ENCODE peak calls at places on chromosomes 13 and 19, in eight cellular contexts. A is right cardiac atrium, Y is right lobe of liver, C is SK-N-MC, X is brain microvascular endothelial cell, H is psoas muscle, T is lung, L is RWPE1. F is an unnamed sample.

GRCh38 chr19:13398780-13399726 is 107.2 kb downstream of the CACNA1A start:
- DNase-seq in T (no peak), A (peak), Y (no peak), C (no peak), X (peak), L (peak), H (no peak), F (peak)

GRCh38 chr19:6278740-6279619 is 795 bp downstream of the MLLT1 start:
- DNase-seq in T (no peak), H (no peak), C (no peak), X (no peak), A (peak), Y (peak), L (no peak), F (no peak)

GRCh38 chr13:75635101-75635620 is 969 bp upstream of the LMO7 start:
- DNase-seq in C (no peak), X (no peak), A (no peak), L (no peak), H (no peak), T (no peak), Y (no peak), F (no peak)

GRCh38 chr13:100175078-100175802 is 86.3 kb downstream of the PCCA start:
- DNase-seq in H (no peak), L (no peak), A (no peak), C (no peak), X (no peak), T (no peak), Y (no peak), F (no peak)

GRCh38 chr13:113970810-113971470 is 2.9 kb downstream of the C13orf46 start:
- DNase-seq in C (no peak), A (peak), X (no peak), L (peak), T (peak), H (peak), Y (peak), F (peak)

GRCh38 chr13:29594310-29594709 is 1.2 kb downstream of the SLC7A1 start:
- DNase-seq in T (no peak), A (peak), Y (no peak), H (no peak), L (peak), C (no peak), X (peak), F (peak)

GRCh38 chr19:15213715-15214381 is 13.1 kb upstream of the NOTCH3 start:
- DNase-seq in A (peak), H (peak), C (no peak), Y (no peak), X (peak), T (no peak), L (no peak), F (no peak)

GRCh38 chr13:44117351-44117750 is 237.6 kb downstream of the LACC1 start:
- DNase-seq in C (peak), L (no peak), T (no peak), A (no peak), H (no peak), X (no peak), Y (no peak), F (no peak)

GRCh38 chr13:109789262-109789661 is 2.9 kb upstream of the IRS2 start:
- DNase-seq in Y (peak), H (no peak), C (no peak), A (peak), T (no peak), L (no peak), X (no peak), F (no peak)

GRCh38 chr13:99527346-99527745 is 26.1 kb downstream of the TM9SF2 start:
- DNase-seq in X (no peak), L (no peak), C (no peak), H (no peak), Y (no peak), A (no peak), T (no peak), F (no peak)

GRCh38 chr13:99105160-99105559 is 95.5 kb upstream of the UBAC2 start:
- DNase-seq in C (no peak), T (no peak), A (no peak), L (no peak), Y (peak), X (no peak), H (no peak), F (no peak)

GRCh38 chr19:10194500-10195198 is at the start of gene DNMT1:
- DNase-seq in X (peak), T (peak), C (peak), H (peak), A (peak), L (peak), Y (peak), F (peak)
- H3K27ac ChIP-seq in X (peak), T (peak), C (peak), H (peak), A (peak), L (peak), Y (peak), F (peak)

GRCh38 chr19:3175761-3176714 is 2.5 kb upstream of the S1PR4 start:
- DNase-seq in H (no peak), A (no peak), Y (no peak), T (peak), X (no peak), C (no peak), L (peak), F (peak)

GRCh38 chr19:3167533-3168272 is 10.9 kb upstream of the S1PR4 start:
- DNase-seq in L (no peak), T (no peak), C (no peak), Y (no peak), A (no peak), X (no peak), H (no peak), F (no peak)

GRCh38 chr19:3176715-3177501 is 1.7 kb upstream of the S1PR4 start:
- DNase-seq in T (peak), L (peak), X (no peak), Y (no peak), A (no peak), H (no peak), C (no peak), F (peak)

DNA sequence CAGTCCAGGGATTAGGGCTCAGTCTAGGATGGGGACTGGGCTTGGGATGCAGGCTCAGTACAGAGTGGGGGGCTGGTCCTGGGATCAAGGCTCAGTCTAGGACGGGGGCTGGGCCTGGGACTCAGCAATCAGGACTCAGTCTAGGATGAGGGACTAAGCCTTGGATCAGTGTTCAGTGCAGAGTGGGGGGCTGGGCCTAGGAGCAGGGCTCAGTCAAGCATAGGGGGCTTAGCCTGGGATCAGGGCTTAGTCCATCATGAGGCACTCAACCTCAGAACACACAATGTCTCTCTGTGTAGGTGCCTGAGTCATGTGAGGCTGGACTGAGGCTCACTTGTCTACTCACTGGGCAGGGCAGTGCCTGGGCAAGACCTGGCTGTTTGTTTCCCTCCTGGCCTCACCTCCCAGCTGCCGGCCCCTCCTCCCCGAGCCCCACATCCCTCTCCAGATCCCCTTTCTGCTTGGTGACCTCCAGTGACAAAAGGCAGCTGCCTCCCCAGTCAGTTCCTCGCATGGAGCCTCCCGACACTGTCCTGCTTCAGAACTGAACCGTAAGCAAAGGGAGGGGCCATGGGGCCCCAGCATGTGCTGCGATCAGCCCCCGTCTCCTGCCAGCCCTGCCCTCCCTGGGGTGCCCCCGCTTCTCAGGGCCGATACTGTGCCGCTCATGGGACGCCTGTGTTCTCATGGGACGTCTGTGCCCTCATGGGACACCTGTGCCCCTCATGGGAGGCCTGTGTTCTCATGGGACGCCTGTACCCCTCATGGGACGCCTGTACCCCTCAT is 6.5 kb upstream of the S1PR4 start:
- DNase-seq in H (no peak), X (no peak), T (no peak), A (no peak), L (peak), Y (no peak), C (no peak), F (peak)
- H3K27ac ChIP-seq in H (no peak), X (no peak), T (no peak), A (no peak), L (peak), Y (no peak), C (no peak), F (peak)

DNA sequence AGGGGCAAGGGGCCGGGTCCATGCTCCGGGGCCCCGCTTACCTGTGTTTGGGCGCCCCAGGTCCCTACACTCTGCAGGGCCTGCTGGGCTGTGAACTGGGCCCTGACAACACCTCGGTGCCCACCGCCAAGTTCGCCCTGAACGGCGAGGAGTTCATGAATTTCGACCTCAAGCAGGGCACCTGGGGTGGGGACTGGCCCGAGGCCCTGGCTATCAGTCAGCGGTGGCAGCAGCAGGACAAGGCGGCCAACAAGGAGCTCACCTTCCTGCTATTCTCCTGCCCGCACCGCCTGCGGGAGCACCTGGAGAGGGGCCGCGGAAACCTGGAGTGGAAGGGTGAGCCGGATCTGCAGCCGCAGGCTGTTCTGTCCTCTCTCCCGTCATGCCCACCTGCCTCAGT is 1.7 kb downstream of the FCGRT start:
- DNase-seq in H (no peak), L (no peak), A (no peak), T (no peak), C (no peak), X (no peak), Y (no peak), F (no peak)
- H3K27ac ChIP-seq in H (no peak), L (peak), A (no peak), T (no peak), C (peak), X (no peak), Y (no peak), F (no peak)

DNA sequence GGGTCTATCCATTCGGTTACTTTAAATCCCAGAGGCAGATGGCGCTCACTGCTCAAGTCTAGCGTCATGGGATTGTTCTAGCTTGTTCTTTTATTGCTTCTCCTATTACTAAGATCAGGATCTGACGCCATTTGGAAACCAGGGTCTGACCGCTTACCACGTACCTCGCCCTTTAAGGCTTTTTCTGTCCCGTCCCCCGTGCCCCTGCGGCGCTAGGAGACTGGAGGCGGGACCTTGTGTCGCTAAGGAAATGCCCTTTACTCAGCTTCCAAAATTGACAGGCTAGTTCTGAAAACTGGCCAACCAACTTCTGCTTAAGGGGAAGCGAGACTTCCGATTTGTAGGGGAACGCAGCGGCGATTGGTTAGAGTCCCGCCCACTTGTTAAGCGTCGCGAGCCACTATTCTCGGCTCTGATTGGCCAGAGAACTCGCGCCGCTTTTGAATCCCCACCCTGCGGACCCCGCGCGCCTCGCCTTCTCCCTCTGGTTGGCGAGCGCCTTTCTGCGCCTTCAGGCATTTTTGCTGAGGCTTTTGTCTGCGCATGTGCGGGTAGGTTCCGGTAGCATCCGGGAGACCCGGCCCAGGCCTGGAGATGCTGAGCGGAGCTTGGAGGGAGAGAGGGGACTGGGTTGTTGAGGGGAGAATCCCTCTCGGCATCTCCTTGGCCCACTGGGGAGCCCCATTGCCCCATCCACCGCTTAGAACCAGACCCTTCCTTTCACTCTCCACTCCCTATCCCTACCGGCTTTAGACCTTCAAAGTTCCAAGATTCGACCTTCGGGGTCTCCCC is 3.9 kb upstream of the C19orf84 start:
- DNase-seq in A (peak), X (peak), C (no peak), Y (peak), H (peak), L (peak), T (peak), F (peak)
- H3K27ac ChIP-seq in A (peak), X (peak), C (no peak), Y (peak), H (peak), L (peak), T (peak), F (peak)